ENCODE peak calls at places on chromosomes 6 and 20, in nine cellular contexts. H is GDM1; G is DMS153; Q is T-helper 9 cell; J is activated CD8-positive, alpha-beta memory T cell treated with anti-CD3 and anti-CD28 coated beads, Interleukin-2, amount 10 ng/mL, durations not matched to agents 7 days and 5 days; B is left colon; L is NCI-H774; V is HT1080; Y is heart left ventricle. S is an unnamed sample.

GRCh38 chr6:17015144-17015543 is 86.7 kb upstream of the STMND1 start:
- DNase-seq in J (peak), G (no peak), V (peak), L (no peak), B (no peak), Q (no peak), Y (no peak), H (no peak), S (no peak)

GRCh38 chr6:154488276-154488627 is 22.2 kb downstream of the CNKSR3 start:
- DNase-seq in G (no peak), H (no peak), V (no peak), Q (no peak), J (no peak), L (no peak), B (no peak), Y (no peak), S (no peak)

GRCh38 chr6:14542670-14543366 is 425.2 kb downstream of the CD83 start:
- DNase-seq in Q (no peak), G (no peak), H (no peak), V (peak), J (peak), Y (no peak), L (no peak), B (no peak), S (no peak)

GRCh38 chr6:127999032-127999431 is 98.2 kb upstream of the THEMIS start:
- DNase-seq in H (no peak), B (no peak), G (no peak), J (no peak), Q (no peak), Y (no peak), L (no peak), V (no peak), S (no peak)

GRCh38 chr6:169398342-169399105 is 144.9 kb upstream of the THBS2 start:
- DNase-seq in V (peak), J (no peak), Y (no peak), L (no peak), B (no peak), H (no peak), Q (no peak), G (no peak), S (no peak)

GRCh38 chr6:101779051-101779844 is 385.7 kb downstream of the GRIK2 start:
- DNase-seq in L (no peak), V (peak), J (no peak), H (no peak), G (no peak), Y (no peak), B (no peak), Q (no peak), S (no peak)

GRCh38 chr20:44134897-44135810 is 51.8 kb downstream of the JPH2 start:
- DNase-seq in L (no peak), Y (no peak), H (peak), G (no peak), Q (no peak), B (no peak), V (no peak), J (peak), S (no peak)

GRCh38 chr6:137084090-137084489 is 39.3 kb upstream of the IL20RA start:
- DNase-seq in Q (no peak), G (no peak), B (no peak), Y (no peak), L (no peak), H (no peak), V (no peak), J (no peak), S (no peak)

GRCh38 chr6:36834576-36835293 is 4.5 kb downstream of the CPNE5 start:
- DNase-seq in B (no peak), V (no peak), Y (peak), L (no peak), Q (no peak), H (no peak), G (no peak), J (no peak), S (no peak)

GRCh38 chr6:167733740-167734661 is 92.7 kb upstream of the AFDN start:
- DNase-seq in J (no peak), G (peak), V (no peak), B (no peak), Q (no peak), Y (peak), L (no peak), H (no peak), S (no peak)

GRCh38 chr6:22899446-22899845 is 330.1 kb downstream of the HDGFL1 start:
- DNase-seq in V (no peak), G (no peak), B (no peak), L (no peak), H (no peak), J (no peak), Q (no peak), Y (no peak), S (no peak)

GRCh38 chr6:84018453-84019061 is 15.0 kb upstream of the MRAP2 start:
- DNase-seq in Y (no peak), H (no peak), Q (no peak), B (no peak), L (no peak), G (no peak), J (no peak), V (no peak), S (no peak)

GRCh38 chr6:151808331-151809241 is 1.1 kb downstream of the ESR1 start:
- DNase-seq in G (no peak), V (no peak), Y (no peak), H (no peak), B (no peak), Q (no peak), L (no peak), J (no peak), S (no peak)

GRCh38 chr6:26195376-26195923 is 108.2 kb downstream of the HFE start:
- DNase-seq in L (peak), G (peak), B (peak), Q (peak), V (peak), H (peak), J (peak), Y (peak), S (peak)

GRCh38 chr20:42027746-42028268 is 409.6 kb upstream of the CHD6 start:
- DNase-seq in H (no peak), B (no peak), G (no peak), Y (no peak), L (peak), Q (no peak), J (no peak), V (no peak), S (no peak)

GRCh38 chr6:2498224-2498623 is 252.5 kb downstream of the MYLK4 start:
- DNase-seq in L (peak), Y (no peak), H (no peak), G (peak), V (peak), B (no peak), Q (no peak), J (no peak), S (no peak)

S was measured in neuronal stem cell.